ENCODE peak calls at places on chromosome 11, in four cellular contexts. E, Z, H and G are unnamed samples.

GRCh38 chr11:76663912-76664440 is 6.6 kb downstream of the LRRC32 start:
- DNase-seq in H (no peak), Z (peak; percentile 41), E (no peak), G (no peak)

GRCh38 chr11:47523491-47524199 is 29.3 kb downstream of the CELF1 start:
- DNase-seq in H (peak; percentile 40), E (peak; percentile 82), Z (no peak), G (peak; percentile 87)

GRCh38 chr11:109197656-109198055 is 224.3 kb upstream of the C11orf87 start:
- DNase-seq in E (peak; percentile 32), H (no peak), Z (no peak), G (peak; percentile 64)

GRCh38 chr11:102172127-102172848 is 62.0 kb downstream of the YAP1 start:
- DNase-seq in E (peak; percentile 78), H (no peak), Z (no peak), G (peak; percentile 58)

GRCh38 chr11:66015094-66015881 is 3.5 kb downstream of the CST6 start:
- DNase-seq in E (peak; percentile 46), Z (no peak), H (no peak), G (peak; percentile 20)

GRCh38 chr11:87036756-87037449 is 831 bp upstream of the TMEM135 start:
- DNase-seq in Z (no peak), E (no peak), H (no peak), G (no peak)

GRCh38 chr11:35951659-35952058 is 7.8 kb downstream of the LDLRAD3 start:
- DNase-seq in Z (no peak), H (no peak), E (no peak), G (no peak)

GRCh38 chr11:66139817-66140216 is 69.7 kb downstream of the PACS1 start:
- DNase-seq in H (no peak), E (no peak), Z (no peak), G (no peak)

GRCh38 chr11:112961751-112962747 is 829 bp downstream of the NCAM1 start:
- DNase-seq in E (no peak), Z (peak; percentile 75), H (peak; percentile 50), G (no peak)

GRCh38 chr11:130124096-130124495 is 35.5 kb upstream of the ST14 start:
- DNase-seq in Z (peak; percentile 90), H (peak; percentile 45), E (peak; percentile 95), G (peak; percentile 78)

GRCh38 chr11:45176996-45177395 is 30.6 kb downstream of the PRDM11 start:
- DNase-seq in H (no peak), E (no peak), Z (peak; percentile 43), G (no peak)

GRCh38 chr11:44468338-44468988 is 97.0 kb upstream of the CD82 start:
- DNase-seq in E (no peak), H (no peak), Z (no peak), G (no peak)

GRCh38 chr11:26891501-26891900 is 102.4 kb upstream of the FIBIN start:
- DNase-seq in E (no peak), Z (no peak), H (no peak), G (no peak)

GRCh38 chr11:133526790-133527189 is 5.5 kb downstream of the OPCML start:
- DNase-seq in Z (no peak), E (no peak), H (no peak), G (no peak)

GRCh38 chr11:107973641-107974040 is 35.1 kb upstream of the CUL5 start:
- DNase-seq in E (no peak), H (no peak), Z (no peak), G (no peak)

GRCh38 chr11:47846998-47847397 is 1.2 kb downstream of the NUP160 start:
- DNase-seq in H (no peak), E (no peak), Z (no peak), G (no peak)

GRCh38 chr11:9462806-9463537 is 2.2 kb downstream of the ZNF143 start:
- DNase-seq in E (peak; percentile 9), Z (no peak), H (no peak), G (no peak)

GRCh38 chr11:87265132-87265531 is 227.4 kb downstream of the TMEM135 start:
- DNase-seq in H (no peak), E (peak; percentile 32), Z (no peak), G (peak; percentile 19)

GRCh38 chr11:80307676-80308075 is 866.8 kb upstream of the TENM4 start:
- DNase-seq in Z (no peak), E (no peak), H (no peak), G (no peak)

GRCh38 chr11:118910309-118911112 is 15.2 kb downstream of the BCL9L start:
- DNase-seq in E (peak; percentile 92), H (peak; percentile 82), Z (peak; percentile 84), G (peak; percentile 86)

GRCh38 chr11:34235189-34235588 is 122.6 kb downstream of the ABTB2 start:
- DNase-seq in E (no peak), Z (no peak), H (no peak), G (no peak)

GRCh38 chr11:72584293-72584921 is 89.8 kb downstream of the PDE2A start:
- DNase-seq in Z (peak; percentile 92), H (no peak), E (peak; percentile 39), G (no peak)

GRCh38 chr11:16909375-16910035 is 104.7 kb downstream of the PLEKHA7 start:
- DNase-seq in H (no peak), Z (no peak), E (no peak), G (no peak)

GRCh38 chr11:123054301-123055065 is 7.5 kb downstream of the HSPA8 start:
- DNase-seq in H (no peak), Z (no peak), E (peak; percentile 83), G (peak; percentile 74)

GRCh38 chr11:14193644-14194043 is 165.3 kb downstream of the RRAS2 start:
- DNase-seq in Z (no peak), H (no peak), E (no peak), G (no peak)

GRCh38 chr11:95853138-95853537 is 62.8 kb downstream of the CEP57 start:
- DNase-seq in E (no peak), Z (no peak), H (no peak), G (no peak)

GRCh38 chr11:81237139-81237538 is 1496.5 kb downstream of the FAM181B start:
- DNase-seq in E (peak; percentile 37), H (no peak), Z (no peak), G (peak; percentile 50)

GRCh38 chr11:77090373-77091111 is 12.1 kb upstream of the OMP start:
- DNase-seq in Z (peak; percentile 70), E (no peak), H (no peak), G (no peak)

GRCh38 chr11:86644291-86644690 is 28.1 kb downstream of the ME3 start:
- DNase-seq in Z (no peak), E (peak; percentile 86), H (no peak), G (peak; percentile 70)

GRCh38 chr11:20376162-20376561 is 11.4 kb upstream of the PRMT3 start:
- DNase-seq in Z (no peak), E (no peak), H (no peak), G (no peak)

GRCh38 chr11:9651481-9651880 is 12.4 kb upstream of the SWAP70 start:
- DNase-seq in Z (no peak), H (no peak), E (no peak), G (no peak)

GRCh38 chr11:118877487-118878173 is 6.1 kb upstream of the CXCR5 start:
- DNase-seq in H (no peak), Z (no peak), E (no peak), G (no peak)

GRCh38 chr11:111363985-111364384 is 15.1 kb downstream of the POU2AF1 start:
- DNase-seq in H (no peak), E (no peak), Z (no peak), G (no peak)

GRCh38 chr11:73383249-73384126 is 7.3 kb downstream of the RELT start:
- DNase-seq in H (no peak), Z (no peak), E (peak; percentile 52), G (no peak)

GRCh38 chr11:95764267-95764898 is 25.2 kb downstream of the FAM76B start:
- DNase-seq in E (peak; percentile 77), H (no peak), Z (no peak), G (peak; percentile 76)

GRCh38 chr11:71199226-71199815 is 53.1 kb downstream of the SHANK2 start:
- DNase-seq in Z (peak; percentile 45), E (no peak), H (no peak), G (no peak)

DNA sequence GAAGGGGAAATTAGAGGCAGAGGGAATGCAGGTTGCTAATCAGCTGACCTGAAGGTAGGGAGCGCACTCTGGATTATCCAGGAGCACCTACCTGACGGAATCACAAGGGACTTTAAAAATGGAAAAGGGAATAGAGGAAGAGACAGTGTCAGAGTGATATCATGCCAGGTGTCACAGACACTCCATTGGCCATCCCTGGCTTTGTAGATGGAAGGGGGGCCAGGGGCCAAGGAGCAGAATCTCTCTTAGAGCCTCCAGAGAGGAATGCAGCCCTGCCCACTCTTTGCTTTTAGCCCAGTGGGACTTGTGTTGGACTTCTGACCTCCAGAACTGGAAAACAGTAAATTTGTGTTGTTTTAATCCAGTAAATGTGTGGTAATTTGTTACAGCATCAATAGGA is 37.9 kb downstream of the DKK3 start:
- DNase-seq in Z (no peak), E (no peak), H (no peak), G (no peak)
- TF ChIP-seq CTCF in Z (no peak), E (no peak), H (no peak), G (no peak)

GRCh38 chr11:120738516-120739046 is 227.0 kb downstream of the GRIK4 start:
- DNase-seq in E (no peak), H (no peak), Z (no peak), G (no peak)

GRCh38 chr11:120739780-120740179 is 228.2 kb downstream of the GRIK4 start:
- DNase-seq in E (no peak), H (no peak), Z (no peak), G (no peak)

GRCh38 chr11:120740424-120740823 is 228.9 kb downstream of the GRIK4 start:
- DNase-seq in Z (no peak), E (no peak), H (no peak), G (no peak)

GRCh38 chr11:120735035-120735434 is 223.5 kb downstream of the GRIK4 start:
- DNase-seq in Z (no peak), H (no peak), E (no peak), G (no peak)
- H3K4me3 ChIP-seq in Z (no peak overlapping the region), H (no peak overlapping the region), E (no peak overlapping the region), G (no peak overlapping the region)

DNA sequence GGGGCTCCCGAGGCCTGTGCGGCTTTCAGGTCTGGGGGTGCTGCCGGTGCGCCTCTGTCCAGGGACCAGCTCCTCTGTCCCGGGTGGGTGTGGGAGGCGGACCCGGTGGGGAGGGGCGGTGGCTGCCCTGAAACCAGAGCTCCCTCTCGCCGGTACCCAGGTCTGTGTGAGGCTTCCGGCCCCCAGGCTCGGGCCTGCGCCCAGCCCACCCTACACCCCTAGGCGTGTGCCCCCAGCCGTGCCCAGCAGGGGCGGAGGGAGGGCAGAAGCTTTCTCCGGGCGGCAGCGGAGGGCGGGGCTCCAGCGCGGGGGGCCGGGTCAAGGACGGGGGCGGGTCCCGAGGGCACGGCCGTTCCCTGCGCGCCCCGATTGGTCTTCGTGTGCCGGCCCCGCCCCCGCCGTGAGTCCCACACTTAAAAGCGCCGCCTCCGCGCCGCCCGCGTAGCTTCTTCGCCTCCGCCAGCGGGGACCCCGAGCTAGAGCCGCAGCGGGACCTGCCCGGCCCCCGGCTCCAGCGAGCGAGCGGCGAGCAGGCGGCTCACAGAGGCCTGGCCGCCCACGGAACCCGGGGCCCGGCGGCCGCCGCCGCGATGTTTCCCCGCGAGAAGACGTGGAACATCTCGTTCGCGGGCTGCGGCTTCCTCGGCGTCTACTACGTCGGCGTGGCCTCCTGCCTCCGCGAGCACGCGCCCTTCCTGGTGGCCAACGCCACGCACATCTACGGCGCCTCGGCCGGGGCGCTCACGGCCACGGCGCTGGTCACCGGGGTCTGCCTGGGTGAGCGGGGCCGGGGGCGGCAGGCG is 616 bp downstream of the PNPLA2 start:
- DNase-seq in H (peak; percentile 90), Z (peak; percentile 98), E (peak; percentile 85), G (peak; percentile 83)
- TF ChIP-seq CTCF in H (no peak), Z (peak; percentile 19), E (no peak), G (no peak)

DNA sequence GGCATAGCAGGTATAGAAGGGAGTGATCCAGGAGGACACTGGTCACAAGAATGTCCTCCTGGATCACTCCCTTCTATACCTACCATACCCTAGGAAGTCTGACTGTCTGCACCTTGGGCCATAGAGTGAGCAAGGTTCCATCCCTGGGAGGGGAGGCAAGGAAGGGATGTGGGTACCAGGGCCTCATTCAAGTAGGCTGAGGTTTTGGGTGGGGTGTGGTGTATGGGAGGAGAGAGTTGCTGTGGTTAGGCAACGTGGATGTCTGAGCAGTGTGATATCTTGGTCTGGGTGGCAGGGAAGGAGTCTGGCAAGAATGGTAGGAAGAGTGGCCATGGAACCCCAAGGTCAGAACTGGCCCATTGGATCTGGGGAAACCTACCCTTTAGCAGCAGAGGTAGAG is 13.2 kb downstream of the PPFIBP2 start:
- DNase-seq in E (no peak), Z (no peak), H (no peak), G (no peak)
- H3K4me3 ChIP-seq in E (no peak overlapping the region), Z (no peak overlapping the region), H (no peak overlapping the region), G (no peak overlapping the region)